ENCODE peak calls at places on chromosomes 2 and 18, in eight cellular contexts. One of them, this sample, is unnamed.

GRCh38 chr2:111100765-111101162 is 19.9 kb upstream of the BCL2L11 start:
- DNase-seq in HCT116: no peak
- DNase-seq in epithelial cell of esophagus: peak
- DNase-seq in dorsolateral prefrontal cortex: no peak
- DNase-seq in fibroblast of pulmonary artery: no peak
- DNase-seq in tibial artery: no peak
- DNase-seq in epithelial cell of proximal tubule: peak
- DNase-seq in NB4: peak
- DNase-seq in this sample: no peak

GRCh38 chr2:191243154-191243553 is 2.0 kb upstream of the MYO1B start:
- DNase-seq in NB4: no peak
- DNase-seq in fibroblast of pulmonary artery: no peak
- DNase-seq in epithelial cell of proximal tubule: no peak
- DNase-seq in tibial artery: no peak
- DNase-seq in epithelial cell of esophagus: no peak
- DNase-seq in dorsolateral prefrontal cortex: no peak
- DNase-seq in HCT116: no peak
- DNase-seq in this sample: no peak

GRCh38 chr2:2564300-2565085 is 233.4 kb upstream of the MYT1L start:
- DNase-seq in epithelial cell of proximal tubule: no peak
- DNase-seq in tibial artery: no peak
- DNase-seq in dorsolateral prefrontal cortex: no peak
- DNase-seq in epithelial cell of esophagus: no peak
- DNase-seq in fibroblast of pulmonary artery: no peak
- DNase-seq in HCT116: no peak
- DNase-seq in NB4: no peak
- DNase-seq in this sample: no peak

GRCh38 chr2:136381722-136382633 is 264.0 kb upstream of the CXCR4 start:
- DNase-seq in fibroblast of pulmonary artery: no peak
- DNase-seq in NB4: peak
- DNase-seq in epithelial cell of esophagus: no peak
- DNase-seq in epithelial cell of proximal tubule: no peak
- DNase-seq in HCT116: no peak
- DNase-seq in dorsolateral prefrontal cortex: no peak
- DNase-seq in tibial artery: no peak
- DNase-seq in this sample: no peak

GRCh38 chr2:199704358-199705238 is 146.4 kb downstream of the FTCDNL1 start:
- DNase-seq in epithelial cell of esophagus: peak
- DNase-seq in dorsolateral prefrontal cortex: no peak
- DNase-seq in tibial artery: no peak
- DNase-seq in epithelial cell of proximal tubule: no peak
- DNase-seq in fibroblast of pulmonary artery: peak
- DNase-seq in HCT116: peak
- DNase-seq in NB4: peak
- DNase-seq in this sample: no peak

GRCh38 chr2:212941361-212941760 is 210.1 kb downstream of the IKZF2 start:
- DNase-seq in fibroblast of pulmonary artery: no peak
- DNase-seq in HCT116: no peak
- DNase-seq in NB4: no peak
- DNase-seq in epithelial cell of esophagus: no peak
- DNase-seq in epithelial cell of proximal tubule: no peak
- DNase-seq in dorsolateral prefrontal cortex: no peak
- DNase-seq in tibial artery: no peak
- DNase-seq in this sample: no peak

GRCh38 chr2:50724837-50725236 is 307.1 kb downstream of the NRXN1 start:
- DNase-seq in NB4: no peak
- DNase-seq in tibial artery: no peak
- DNase-seq in HCT116: no peak
- DNase-seq in epithelial cell of esophagus: no peak
- DNase-seq in dorsolateral prefrontal cortex: no peak
- DNase-seq in fibroblast of pulmonary artery: no peak
- DNase-seq in epithelial cell of proximal tubule: no peak
- DNase-seq in this sample: no peak

GRCh38 chr18:3163968-3164367 is 55.8 kb downstream of the MYOM1 start:
- DNase-seq in fibroblast of pulmonary artery: no peak
- DNase-seq in epithelial cell of esophagus: no peak
- DNase-seq in NB4: no peak
- DNase-seq in tibial artery: no peak
- DNase-seq in dorsolateral prefrontal cortex: no peak
- DNase-seq in HCT116: no peak
- DNase-seq in epithelial cell of proximal tubule: no peak
- DNase-seq in this sample: no peak

GRCh38 chr2:95325026-95325425 is 27.9 kb downstream of the KCNIP3 start:
- DNase-seq in dorsolateral prefrontal cortex: no peak
- DNase-seq in epithelial cell of esophagus: no peak
- DNase-seq in HCT116: no peak
- DNase-seq in NB4: no peak
- DNase-seq in epithelial cell of proximal tubule: no peak
- DNase-seq in fibroblast of pulmonary artery: no peak
- DNase-seq in tibial artery: no peak
- DNase-seq in this sample: no peak

GRCh38 chr2:238093181-238094140 is 6.7 kb upstream of the ESPNL start:
- DNase-seq in epithelial cell of proximal tubule: no peak
- DNase-seq in tibial artery: no peak
- DNase-seq in fibroblast of pulmonary artery: no peak
- DNase-seq in NB4: no peak
- DNase-seq in dorsolateral prefrontal cortex: no peak
- DNase-seq in HCT116: no peak
- DNase-seq in epithelial cell of esophagus: no peak
- DNase-seq in this sample: no peak

GRCh38 chr2:3222636-3223035 is 155.0 kb downstream of the EIPR1 start:
- DNase-seq in HCT116: no peak
- DNase-seq in epithelial cell of proximal tubule: no peak
- DNase-seq in dorsolateral prefrontal cortex: no peak
- DNase-seq in tibial artery: no peak
- DNase-seq in fibroblast of pulmonary artery: no peak
- DNase-seq in epithelial cell of esophagus: no peak
- DNase-seq in NB4: no peak
- DNase-seq in this sample: peak

GRCh38 chr18:8990276-8991031 is 112.0 kb upstream of the NDUFV2 start:
- DNase-seq in HCT116: no peak
- DNase-seq in fibroblast of pulmonary artery: no peak
- DNase-seq in epithelial cell of esophagus: no peak
- DNase-seq in tibial artery: no peak
- DNase-seq in dorsolateral prefrontal cortex: peak
- DNase-seq in epithelial cell of proximal tubule: no peak
- DNase-seq in NB4: no peak
- DNase-seq in this sample: peak

GRCh38 chr2:199461455-199462166 is 3.9 kb upstream of the SATB2 start:
- DNase-seq in HCT116: no peak
- DNase-seq in NB4: no peak
- DNase-seq in epithelial cell of proximal tubule: no peak
- DNase-seq in fibroblast of pulmonary artery: no peak
- DNase-seq in dorsolateral prefrontal cortex: no peak
- DNase-seq in tibial artery: no peak
- DNase-seq in epithelial cell of esophagus: no peak
- DNase-seq in this sample: peak

GRCh38 chr2:190780594-190780993 is 100.0 kb upstream of the GLS start:
- DNase-seq in epithelial cell of proximal tubule: no peak
- DNase-seq in dorsolateral prefrontal cortex: no peak
- DNase-seq in NB4: no peak
- DNase-seq in HCT116: no peak
- DNase-seq in tibial artery: no peak
- DNase-seq in fibroblast of pulmonary artery: no peak
- DNase-seq in epithelial cell of esophagus: no peak
- DNase-seq in this sample: no peak

GRCh38 chr2:15974203-15974452 is 33.8 kb downstream of the MYCN start:
- DNase-seq in dorsolateral prefrontal cortex: no peak
- DNase-seq in epithelial cell of proximal tubule: no peak
- DNase-seq in epithelial cell of esophagus: no peak
- DNase-seq in NB4: no peak
- DNase-seq in HCT116: no peak
- DNase-seq in tibial artery: no peak
- DNase-seq in fibroblast of pulmonary artery: no peak
- DNase-seq in this sample: no peak

GRCh38 chr2:167052825-167053224 is 164.5 kb downstream of the XIRP2 start:
- DNase-seq in fibroblast of pulmonary artery: peak
- DNase-seq in NB4: no peak
- DNase-seq in dorsolateral prefrontal cortex: no peak
- DNase-seq in HCT116: no peak
- DNase-seq in tibial artery: no peak
- DNase-seq in epithelial cell of proximal tubule: no peak
- DNase-seq in epithelial cell of esophagus: peak
- DNase-seq in this sample: peak

DNA sequence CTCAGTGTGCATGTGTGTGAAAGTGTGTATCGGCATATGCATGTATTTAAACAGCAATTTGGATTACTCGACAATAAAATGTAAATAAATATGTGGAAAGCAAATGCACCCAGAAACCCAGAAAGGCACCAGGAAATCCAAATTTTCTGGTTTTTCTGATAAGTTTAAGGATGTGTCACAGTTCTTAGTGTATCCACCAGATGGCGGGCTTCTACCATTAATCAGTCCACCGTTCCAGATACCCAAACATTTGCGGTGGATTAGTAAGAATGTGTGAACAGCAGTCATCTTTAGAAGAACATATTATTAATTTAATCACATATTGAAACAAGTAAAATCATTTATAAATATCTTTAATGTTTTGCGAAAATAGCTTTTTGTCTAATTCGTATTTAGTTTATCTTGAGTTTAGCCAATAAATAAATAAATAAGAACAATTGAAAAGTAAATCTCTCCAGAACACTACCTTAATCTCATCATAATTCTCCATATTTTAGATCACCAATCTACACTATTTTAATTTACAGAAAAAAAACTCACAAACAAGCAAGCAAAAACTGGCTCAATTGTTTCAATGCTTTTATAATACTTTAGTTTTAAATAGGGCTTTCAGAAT is 298.9 kb downstream of the DSEL start:
- DNase-seq in tibial artery: peak
- DNase-seq in dorsolateral prefrontal cortex: no peak
- DNase-seq in NB4: peak
- DNase-seq in epithelial cell of proximal tubule: peak
- DNase-seq in epithelial cell of esophagus: peak
- DNase-seq in HCT116: peak
- DNase-seq in fibroblast of pulmonary artery: peak
- DNase-seq in this sample: peak
- TF ChIP-seq CTCF in tibial artery: peak
- TF ChIP-seq CTCF in dorsolateral prefrontal cortex: peak
- TF ChIP-seq CTCF in NB4: peak
- TF ChIP-seq CTCF in epithelial cell of proximal tubule: peak
- TF ChIP-seq CTCF in epithelial cell of esophagus: peak
- TF ChIP-seq CTCF in HCT116: peak
- TF ChIP-seq CTCF in fibroblast of pulmonary artery: peak
- TF ChIP-seq CTCF in this sample: peak

GRCh38 chr2:145032791-145033190 is 512.9 kb upstream of the ZEB2 start:
- DNase-seq in NB4: no peak
- DNase-seq in tibial artery: no peak
- DNase-seq in dorsolateral prefrontal cortex: no peak
- DNase-seq in epithelial cell of esophagus: no peak
- DNase-seq in epithelial cell of proximal tubule: no peak
- DNase-seq in fibroblast of pulmonary artery: no peak
- DNase-seq in HCT116: no peak
- DNase-seq in this sample: no peak

GRCh38 chr2:145033438-145033837 is 513.5 kb upstream of the ZEB2 start:
- DNase-seq in epithelial cell of esophagus: no peak
- DNase-seq in NB4: no peak
- DNase-seq in HCT116: no peak
- DNase-seq in dorsolateral prefrontal cortex: no peak
- DNase-seq in epithelial cell of proximal tubule: no peak
- DNase-seq in tibial artery: no peak
- DNase-seq in fibroblast of pulmonary artery: no peak
- DNase-seq in this sample: no peak

GRCh38 chr2:145038041-145038525 is 518.2 kb upstream of the ZEB2 start:
- DNase-seq in fibroblast of pulmonary artery: no peak
- DNase-seq in tibial artery: no peak
- DNase-seq in dorsolateral prefrontal cortex: peak
- DNase-seq in NB4: no peak
- DNase-seq in epithelial cell of esophagus: no peak
- DNase-seq in epithelial cell of proximal tubule: no peak
- DNase-seq in HCT116: no peak
- DNase-seq in this sample: no peak

GRCh38 chr2:145034511-145034910 is 514.6 kb upstream of the ZEB2 start:
- DNase-seq in tibial artery: no peak
- DNase-seq in epithelial cell of proximal tubule: no peak
- DNase-seq in fibroblast of pulmonary artery: no peak
- DNase-seq in dorsolateral prefrontal cortex: no peak
- DNase-seq in NB4: no peak
- DNase-seq in epithelial cell of esophagus: no peak
- DNase-seq in HCT116: no peak
- DNase-seq in this sample: no peak

DNA sequence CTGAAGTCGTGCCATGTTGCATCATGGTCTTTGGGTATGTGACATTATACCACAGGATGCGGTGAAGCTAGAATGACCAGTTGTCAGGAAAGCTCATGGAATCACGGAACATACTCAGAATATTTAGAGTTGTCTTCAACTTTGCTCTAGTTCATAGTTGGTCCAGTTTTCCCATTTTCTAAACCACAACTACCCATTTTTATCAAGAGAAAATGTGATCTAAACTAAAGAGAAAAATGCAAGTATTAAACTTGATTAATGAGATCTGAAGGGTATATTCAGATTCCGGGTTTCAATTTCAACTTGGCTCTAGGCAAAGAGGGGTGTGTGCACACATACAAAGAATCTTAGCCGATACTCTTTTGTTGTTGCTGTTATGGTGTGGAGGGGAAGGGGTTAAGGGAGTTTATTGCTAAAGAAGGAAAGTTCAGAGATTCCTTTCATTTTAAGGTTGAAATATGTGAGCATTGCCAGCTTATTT is 516.5 kb upstream of the ZEB2 start:
- DNase-seq in dorsolateral prefrontal cortex: no peak
- DNase-seq in epithelial cell of proximal tubule: no peak
- DNase-seq in HCT116: no peak
- DNase-seq in tibial artery: no peak
- DNase-seq in NB4: no peak
- DNase-seq in fibroblast of pulmonary artery: peak
- DNase-seq in epithelial cell of esophagus: no peak
- DNase-seq in this sample: no peak
- H3K4me3 ChIP-seq in dorsolateral prefrontal cortex: no peak
- H3K4me3 ChIP-seq in epithelial cell of proximal tubule: no peak
- H3K4me3 ChIP-seq in HCT116: no peak
- H3K4me3 ChIP-seq in tibial artery: peak
- H3K4me3 ChIP-seq in NB4: no peak
- H3K4me3 ChIP-seq in fibroblast of pulmonary artery: no peak
- H3K4me3 ChIP-seq in epithelial cell of esophagus: no peak
- H3K4me3 ChIP-seq in this sample: no peak

DNA sequence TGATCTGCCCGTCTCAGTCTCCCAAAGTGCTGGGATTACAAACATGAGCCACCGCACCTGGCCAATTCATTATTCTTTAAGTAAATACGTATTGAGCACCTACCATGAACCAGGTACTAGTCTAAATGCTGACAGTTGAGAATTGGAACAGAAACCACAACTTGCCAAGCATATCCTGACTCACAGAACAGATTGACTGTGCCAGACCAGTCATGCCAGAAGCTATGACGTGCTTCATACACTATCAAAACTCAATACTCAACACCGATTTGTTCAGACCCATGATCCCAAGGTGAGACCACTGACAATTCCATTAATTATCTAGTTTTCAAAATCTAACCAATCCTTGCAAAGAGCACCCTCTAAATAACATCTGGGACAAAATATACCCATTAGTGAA is 148.6 kb downstream of the B3GNT2 start:
- DNase-seq in HCT116: no peak
- DNase-seq in epithelial cell of proximal tubule: peak
- DNase-seq in dorsolateral prefrontal cortex: no peak
- DNase-seq in fibroblast of pulmonary artery: no peak
- DNase-seq in NB4: no peak
- DNase-seq in tibial artery: no peak
- DNase-seq in epithelial cell of esophagus: peak
- DNase-seq in this sample: no peak
- TF ChIP-seq CTCF in HCT116: no peak
- TF ChIP-seq CTCF in epithelial cell of proximal tubule: no peak
- TF ChIP-seq CTCF in dorsolateral prefrontal cortex: no peak
- TF ChIP-seq CTCF in fibroblast of pulmonary artery: no peak
- TF ChIP-seq CTCF in NB4: no peak
- TF ChIP-seq CTCF in tibial artery: no peak
- TF ChIP-seq CTCF in epithelial cell of esophagus: no peak
- TF ChIP-seq CTCF in this sample: no peak

GRCh38 chr2:120736955-120737801 is 1.5 kb downstream of the GLI2 start:
- DNase-seq in epithelial cell of esophagus: peak
- DNase-seq in NB4: no peak
- DNase-seq in fibroblast of pulmonary artery: peak
- DNase-seq in HCT116: no peak
- DNase-seq in tibial artery: peak
- DNase-seq in epithelial cell of proximal tubule: no peak
- DNase-seq in dorsolateral prefrontal cortex: no peak
- DNase-seq in this sample: peak
- H3K4me3 ChIP-seq in epithelial cell of esophagus: peak
- H3K4me3 ChIP-seq in NB4: no peak
- H3K4me3 ChIP-seq in fibroblast of pulmonary artery: peak
- H3K4me3 ChIP-seq in HCT116: peak
- H3K4me3 ChIP-seq in tibial artery: peak
- H3K4me3 ChIP-seq in epithelial cell of proximal tubule: peak
- H3K4me3 ChIP-seq in dorsolateral prefrontal cortex: peak
- H3K4me3 ChIP-seq in this sample: peak

This sample was measured in astrocyte of the spinal cord.